ENCODE peak calls at places on chromosomes 7 and 10, in four cellular contexts. V is H1, S is GM12878, Q is HepG2. T is an unnamed sample.

GRCh38 chr7:124840435-124840834 is 74.8 kb upstream of the GPR37 start:
- DNase-seq in Q (peak; percentile 7), V (no peak), S (no peak), T (no peak)

GRCh38 chr10:28331821-28332220 is 29.0 kb upstream of the MPP7 start:
- DNase-seq in S (no peak), V (no peak), Q (no peak), T (no peak)

GRCh38 chr10:33897255-33897893 is 562.9 kb upstream of the NRP1 start:
- DNase-seq in S (no peak), Q (no peak), V (no peak), T (no peak)

GRCh38 chr7:25762511-25763119 is 389.4 kb upstream of the NFE2L3 start:
- DNase-seq in V (no peak), S (no peak), Q (no peak), T (no peak)

GRCh38 chr7:158672975-158673374 is 31.6 kb downstream of the NCAPG2 start:
- DNase-seq in Q (no peak), S (no peak), V (no peak), T (no peak)

GRCh38 chr10:21526184-21526951 is 886 bp upstream of the SKIDA1 start:
- DNase-seq in Q (peak; percentile 64), S (no peak), V (no peak), T (peak; percentile 60)

GRCh38 chr10:10526846-10527245 is 490.8 kb upstream of the CELF2 start:
- DNase-seq in S (no peak), Q (no peak), V (no peak), T (no peak)

GRCh38 chr7:17640730-17641377 is 299.4 kb downstream of the SNX13 start:
- DNase-seq in Q (peak; percentile 28), V (no peak), S (no peak), T (peak; percentile 23)

GRCh38 chr7:30971440-30971839 is 7.7 kb downstream of the GHRHR start:
- DNase-seq in Q (no peak), V (no peak), S (no peak), T (no peak)

GRCh38 chr7:135508853-135509588 is 881 bp downstream of the CNOT4 start:
- DNase-seq in S (peak; percentile 13), V (no peak), Q (peak; percentile 38), T (no peak)

GRCh38 chr10:66746246-66746645 is 179.6 kb upstream of the LRRTM3 start:
- DNase-seq in Q (no peak), S (no peak), V (no peak), T (no peak)

GRCh38 chr10:79029478-79030390 is 39.0 kb upstream of the ZMIZ1 start:
- DNase-seq in V (no peak), S (no peak), Q (no peak), T (no peak)

GRCh38 chr10:105112862-105113261 is 471.8 kb downstream of the SORCS3 start:
- DNase-seq in Q (no peak), S (no peak), V (no peak), T (no peak)

GRCh38 chr10:19788075-19788686 is 28.1 kb upstream of the PLXDC2 start:
- DNase-seq in S (no peak), V (no peak), Q (peak; percentile 61), T (peak; percentile 17)

GRCh38 chr7:107446531-107446930 is 23.3 kb upstream of the GPR22 start:
- DNase-seq in Q (no peak), S (no peak), V (no peak), T (no peak)

GRCh38 chr7:64999165-65000004 is 7.1 kb downstream of the ERV3-1 start:
- DNase-seq in V (no peak), Q (peak; percentile 98), S (peak; percentile 19), T (peak; percentile 96)

GRCh38 chr7:41967156-41967555 is 264.3 kb upstream of the INHBA start:
- DNase-seq in V (no peak), S (no peak), Q (no peak), T (no peak)

GRCh38 chr10:22218448-22218847 is 633 bp upstream of the EBLN1 start:
- DNase-seq in V (no peak), S (no peak), Q (peak; percentile 6), T (no peak)

GRCh38 chr10:2380218-2380617 is 642.9 kb upstream of the ADARB2 start:
- DNase-seq in S (no peak), V (no peak), Q (no peak), T (no peak)

GRCh38 chr7:155378580-155378934 is 79.4 kb upstream of the EN2 start:
- DNase-seq in V (no peak), S (no peak), Q (no peak), T (no peak)

GRCh38 chr7:51230723-51231122 is 85.9 kb downstream of the COBL start:
- DNase-seq in Q (no peak), V (no peak), S (no peak), T (no peak)

GRCh38 chr10:112904000-112904399 is 46.0 kb upstream of the TCF7L2 start:
- DNase-seq in Q (peak; percentile 35), V (no peak), S (no peak), T (peak; percentile 23)

GRCh38 chr7:112723416-112723815 is 66.8 kb downstream of the TMEM168 start:
- DNase-seq in V (no peak), S (no peak), Q (no peak), T (no peak)

GRCh38 chr7:95545007-95545615 is 51.2 kb downstream of the PDK4 start:
- DNase-seq in V (no peak), Q (peak; percentile 24), S (no peak), T (no peak)

GRCh38 chr7:69395072-69395714 is 203.1 kb upstream of the AUTS2 start:
- DNase-seq in Q (no peak), S (no peak), V (no peak), T (no peak)

GRCh38 chr10:104253106-104253505 is 1.6 kb upstream of the GSTO1 start:
- DNase-seq in Q (peak; percentile 96), S (no peak), V (no peak), T (peak; percentile 29)

GRCh38 chr10:60646966-60647796 is 131.1 kb upstream of the CDK1 start:
- DNase-seq in Q (peak; percentile 46), S (peak; percentile 17), V (no peak), T (peak; percentile 38)

GRCh38 chr7:112137141-112138101 is 68.8 kb downstream of the DOCK4 start:
- DNase-seq in Q (no peak), V (no peak), S (no peak), T (no peak)

GRCh38 chr10:133257489-133258065 is 19.1 kb downstream of the ADAM8 start:
- DNase-seq in V (no peak), S (no peak), Q (no peak), T (peak; percentile 77)

GRCh38 chr10:52818019-52818418 is 45.4 kb upstream of the MBL2 start:
- DNase-seq in V (peak; percentile 39), S (peak; percentile 37), Q (peak; percentile 51), T (no peak)

DNA sequence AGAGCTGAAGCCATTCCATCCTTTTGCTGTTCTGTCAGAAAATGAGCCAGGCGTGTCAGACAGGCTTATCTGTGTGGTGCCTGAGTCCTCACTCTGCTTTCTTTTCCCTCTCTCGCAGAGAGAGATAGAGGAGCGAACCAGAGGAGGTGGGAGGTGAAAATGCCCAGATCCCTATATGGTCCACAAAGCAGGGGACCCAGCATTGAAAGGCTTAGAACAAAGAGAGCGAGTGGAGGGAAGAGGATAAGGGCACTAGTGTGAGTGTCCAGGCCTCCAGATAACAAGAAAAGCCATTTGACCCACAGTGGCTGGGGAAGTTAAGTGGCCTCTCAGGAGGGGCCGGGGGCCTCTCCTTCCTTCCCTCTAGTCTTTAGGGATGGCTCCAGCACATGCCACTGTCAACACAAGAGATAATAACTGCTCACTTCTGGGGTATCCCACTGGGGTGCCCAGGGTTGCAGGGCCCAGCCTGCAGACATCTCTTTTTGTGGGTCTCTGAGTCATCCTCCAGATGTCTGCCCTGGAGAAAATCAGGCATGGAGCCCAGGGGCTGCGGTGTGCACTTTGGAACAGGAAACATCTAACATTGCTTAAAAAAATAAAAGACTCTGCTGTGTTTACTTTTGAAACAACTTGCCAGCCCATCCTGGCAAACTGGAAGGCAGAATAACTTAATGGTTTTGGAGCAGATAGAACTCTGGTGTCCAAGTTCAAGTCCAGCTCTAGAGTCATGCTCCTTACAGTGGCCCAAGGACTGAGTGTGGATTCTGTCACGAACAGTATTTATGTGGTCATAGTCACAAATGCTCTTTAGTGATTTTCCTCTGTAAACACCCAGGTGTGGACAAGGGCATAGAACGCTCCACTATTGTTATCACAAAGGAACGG is 189.5 kb downstream of the CXCL12 start:
- DNase-seq in Q (peak; percentile 89), S (no peak), V (no peak), T (no peak)
- TF ChIP-seq BRCA1 in Q (no peak), S (no peak), V (no peak), T (no peak)

DNA sequence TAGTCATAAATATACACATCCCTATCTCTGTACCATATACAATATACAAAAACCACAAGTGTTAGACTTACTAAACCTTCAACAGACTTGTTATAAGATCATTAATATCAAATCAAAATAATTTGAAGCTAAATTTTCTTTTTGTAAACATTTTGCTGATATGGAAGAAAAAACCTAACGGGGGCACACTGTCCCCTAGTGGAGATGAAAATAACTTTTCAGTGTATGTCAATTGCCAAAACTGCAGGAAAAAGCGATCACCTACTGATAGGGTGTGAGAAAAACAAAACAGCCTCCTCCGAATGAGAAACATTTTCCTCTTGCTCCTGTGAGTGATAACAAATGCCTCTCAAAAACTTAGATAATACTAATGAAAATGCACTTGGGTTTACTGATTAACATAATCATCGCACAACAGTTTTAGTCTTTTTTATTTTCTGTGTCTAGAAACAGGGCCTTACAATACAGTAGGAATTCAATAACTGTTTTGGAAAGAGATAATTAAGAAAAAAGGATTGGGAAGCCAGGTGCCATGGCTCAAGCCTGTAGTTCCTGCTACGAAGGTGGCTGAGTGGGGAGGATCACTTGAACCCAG is 322.7 kb downstream of the CRPPA start:
- DNase-seq in S (no peak), V (no peak), Q (no peak), T (peak; percentile 34)
- TF ChIP-seq BRCA1 in S (no peak), V (no peak), Q (no peak), T (no peak)

GRCh38 chr7:150631084-150631824 is 931 bp downstream of the GIMAP6 start:
- DNase-seq in S (peak; percentile 33), V (no peak), Q (no peak), T (no peak)

GRCh38 chr7:150631866-150632864 is at the start of gene GIMAP6:
- DNase-seq in S (peak; percentile 51), V (no peak), Q (no peak), T (peak; percentile 27)

GRCh38 chr7:150633926-150634325 is 1.7 kb upstream of the GIMAP6 start:
- DNase-seq in S (no peak), Q (no peak), V (no peak), T (no peak)

GRCh38 chr7:150627959-150628358 is 4.2 kb downstream of the GIMAP6 start:
- DNase-seq in S (no peak), V (no peak), Q (no peak), T (no peak)

GRCh38 chr7:150629347-150629746 is 2.8 kb downstream of the GIMAP6 start:
- DNase-seq in V (no peak), Q (no peak), S (no peak), T (no peak)
- TF ChIP-seq BRCA1 in V (no peak), Q (no peak), S (no peak), T (no peak)

DNA sequence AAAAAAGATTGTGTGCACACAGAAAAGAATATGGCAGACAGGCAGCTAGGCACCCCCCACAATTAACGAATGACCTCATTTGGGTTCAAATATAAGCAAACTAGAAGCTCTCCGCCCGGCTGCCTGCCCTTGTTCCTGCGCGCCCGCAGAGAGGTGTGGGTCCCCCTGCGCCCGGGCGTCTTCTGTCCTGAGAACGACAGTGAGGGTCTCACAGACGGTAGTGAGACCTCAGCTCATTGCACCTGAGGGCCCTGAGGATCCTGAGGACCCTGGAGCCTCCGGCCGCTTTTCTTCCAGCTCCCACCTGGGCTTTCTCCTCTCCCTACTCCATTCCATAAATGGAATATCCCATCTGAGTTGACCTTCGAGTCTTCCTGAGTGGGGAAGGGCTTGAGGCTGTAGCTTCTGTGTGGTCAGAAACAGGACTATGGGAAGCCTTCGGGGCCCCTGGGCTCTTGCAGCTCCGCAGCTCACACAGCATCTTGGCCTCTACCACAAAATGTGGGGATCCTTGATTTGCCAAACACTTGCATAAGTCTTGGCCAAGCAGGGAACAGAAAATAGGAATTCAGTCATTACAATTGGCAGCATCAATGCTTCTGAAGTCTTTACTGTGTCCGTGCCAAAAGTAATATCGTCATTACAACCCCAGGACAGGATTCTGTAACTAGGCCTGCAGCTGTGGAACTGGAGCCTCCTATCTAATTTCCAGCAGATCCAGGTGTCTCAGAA is 43.8 kb downstream of the JAKMIP3 start:
- DNase-seq in S (no peak), V (no peak), Q (no peak), T (no peak)
- TF ChIP-seq BRCA1 in S (no peak), V (no peak), Q (no peak), T (no peak)